ENCODE peak calls at places on chromosomes 6 and 20, in six cellular contexts. K, I, A, O, F and L are unnamed samples.

GRCh38 chr6:134397674-134398073 is 79.8 kb upstream of the SGK1 start:
- DNase-seq in K (no peak), I (no peak), A (no peak), O (no peak), F (no peak), L (no peak)

GRCh38 chr20:62356143-62356947 is 10.8 kb downstream of the LAMA5 start:
- DNase-seq in K (no peak), I (no peak), A (no peak), O (no peak), F (no peak), L (no peak)

GRCh38 chr6:34324738-34325444 is 67.6 kb downstream of the NUDT3 start:
- DNase-seq in K (no peak), I (no peak), A (no peak), O (no peak), F (peak), L (no peak)

GRCh38 chr6:96304997-96305396 is 216.6 kb upstream of the UFL1 start:
- DNase-seq in K (no peak), I (peak), A (no peak), O (no peak), F (no peak), L (no peak)

GRCh38 chr6:28587746-28588075 is 62.0 kb downstream of the GPX5 start:
- DNase-seq in K (no peak), I (peak), A (no peak), O (no peak), F (peak), L (no peak)

GRCh38 chr6:24458937-24459336 is 30.4 kb downstream of the GPLD1 start:
- DNase-seq in K (no peak), I (peak), A (no peak), O (no peak), F (no peak), L (no peak)

GRCh38 chr20:35618372-35619131 is 2.9 kb downstream of the SPAG4 start:
- DNase-seq in K (peak), I (peak), A (no peak), O (peak), F (peak), L (no peak)

GRCh38 chr20:49471397-49471796 is 11.1 kb downstream of the KCNB1 start:
- DNase-seq in K (no peak), I (no peak), A (no peak), O (no peak), F (no peak), L (no peak)

GRCh38 chr6:44129841-44130322 is 2.5 kb downstream of the TMEM63B start:
- DNase-seq in K (no peak), I (no peak), A (no peak), O (no peak), F (no peak), L (no peak)

GRCh38 chr6:31952140-31952805 is 6.4 kb downstream of the CFB start:
- DNase-seq in K (no peak), I (peak), A (peak), O (peak), F (peak), L (no peak)

GRCh38 chr6:147906361-147906760 is 397.9 kb downstream of the SAMD5 start:
- DNase-seq in K (no peak), I (peak), A (no peak), O (peak), F (peak), L (no peak)

GRCh38 chr6:13992417-13993055 is 67.8 kb downstream of the RNF182 start:
- DNase-seq in K (no peak), I (peak), A (no peak), O (peak), F (peak), L (peak)

GRCh38 chr6:98949589-98949988 is 1.8 kb upstream of the FBXL4 start:
- DNase-seq in K (no peak), I (no peak), A (no peak), O (no peak), F (no peak), L (no peak)

GRCh38 chr6:79446006-79446405 is 91.2 kb downstream of the LCA5 start:
- DNase-seq in K (no peak), I (no peak), A (no peak), O (no peak), F (peak), L (no peak)